ENCODE peak calls at places on chromosomes 13 and 19, in five cellular contexts. One of them, this sample, is unnamed.
A peak's percentile ranks its signal among the peaks of the same experiment; 100 is the strongest.

GRCh38 chr19:7515471-7516226 is at the start of gene ZNF358:
- DNase-seq in fibroblast of pulmonary artery: peak; percentile 63
- DNase-seq in body of pancreas: peak; percentile 74
- DNase-seq in WTC11: peak; percentile 87
- DNase-seq in colonic mucosa: peak; percentile 79
- DNase-seq in this sample: peak; percentile 60

GRCh38 chr19:39341122-39341719 is 1.0 kb upstream of the SAMD4B start:
- DNase-seq in fibroblast of pulmonary artery: no peak
- DNase-seq in body of pancreas: peak; percentile 33
- DNase-seq in WTC11: peak; percentile 29
- DNase-seq in colonic mucosa: peak; percentile 38
- DNase-seq in this sample: peak; percentile 20

GRCh38 chr13:29125934-29126424 is 305.8 kb downstream of the MTUS2 start:
- DNase-seq in fibroblast of pulmonary artery: no peak
- DNase-seq in body of pancreas: no peak
- DNase-seq in WTC11: no peak
- DNase-seq in colonic mucosa: no peak
- DNase-seq in this sample: no peak

GRCh38 chr13:20873348-20873747 is 29.2 kb downstream of the XPO4 start:
- DNase-seq in fibroblast of pulmonary artery: peak; percentile 38
- DNase-seq in body of pancreas: no peak
- DNase-seq in WTC11: no peak
- DNase-seq in colonic mucosa: no peak
- DNase-seq in this sample: no peak

GRCh38 chr19:17323973-17324327 is 10.7 kb downstream of the ANO8 start:
- DNase-seq in fibroblast of pulmonary artery: no peak
- DNase-seq in body of pancreas: no peak
- DNase-seq in WTC11: no peak
- DNase-seq in colonic mucosa: no peak
- DNase-seq in this sample: no peak

GRCh38 chr19:5627395-5627904 is 4.6 kb downstream of the SAFB start:
- DNase-seq in fibroblast of pulmonary artery: no peak
- DNase-seq in body of pancreas: peak; percentile 30
- DNase-seq in WTC11: peak; percentile 26
- DNase-seq in colonic mucosa: peak; percentile 56
- DNase-seq in this sample: no peak

GRCh38 chr13:59879281-59879680 is 284.4 kb downstream of the DIAPH3 start:
- DNase-seq in fibroblast of pulmonary artery: no peak
- DNase-seq in body of pancreas: no peak
- DNase-seq in WTC11: no peak
- DNase-seq in colonic mucosa: no peak
- DNase-seq in this sample: no peak

GRCh38 chr19:16205205-16206045 is 7.7 kb downstream of the AP1M1 start:
- DNase-seq in fibroblast of pulmonary artery: no peak
- DNase-seq in body of pancreas: no peak
- DNase-seq in WTC11: peak; percentile 5
- DNase-seq in colonic mucosa: no peak
- DNase-seq in this sample: no peak

GRCh38 chr19:39413269-39413902 is 917 bp downstream of the PLEKHG2 start:
- DNase-seq in fibroblast of pulmonary artery: peak; percentile 72
- DNase-seq in body of pancreas: no peak
- DNase-seq in WTC11: peak; percentile 65
- DNase-seq in colonic mucosa: peak; percentile 56
- DNase-seq in this sample: peak; percentile 58

GRCh38 chr13:39820606-39821005 is 165.1 kb downstream of the COG6 start:
- DNase-seq in fibroblast of pulmonary artery: no peak
- DNase-seq in body of pancreas: no peak
- DNase-seq in WTC11: no peak
- DNase-seq in colonic mucosa: no peak
- DNase-seq in this sample: no peak

GRCh38 chr19:30131246-30131645 is 189.2 kb downstream of the URI1 start:
- DNase-seq in fibroblast of pulmonary artery: no peak
- DNase-seq in body of pancreas: no peak
- DNase-seq in WTC11: no peak
- DNase-seq in colonic mucosa: no peak
- DNase-seq in this sample: no peak

GRCh38 chr13:79126706-79127105 is 279.3 kb downstream of the RBM26 start:
- DNase-seq in fibroblast of pulmonary artery: no peak
- DNase-seq in body of pancreas: no peak
- DNase-seq in WTC11: no peak
- DNase-seq in colonic mucosa: no peak
- DNase-seq in this sample: no peak

GRCh38 chr13:81048026-81048461 is 707.1 kb upstream of the SPRY2 start:
- DNase-seq in fibroblast of pulmonary artery: no peak
- DNase-seq in body of pancreas: no peak
- DNase-seq in WTC11: no peak
- DNase-seq in colonic mucosa: no peak
- DNase-seq in this sample: no peak

GRCh38 chr19:45218426-45218825 is 26.8 kb downstream of the EXOC3L2 start:
- DNase-seq in fibroblast of pulmonary artery: no peak
- DNase-seq in body of pancreas: no peak
- DNase-seq in WTC11: no peak
- DNase-seq in colonic mucosa: no peak
- DNase-seq in this sample: no peak

GRCh38 chr13:72204291-72204690 is 337.3 kb upstream of the DACH1 start:
- DNase-seq in fibroblast of pulmonary artery: peak; percentile 26
- DNase-seq in body of pancreas: no peak
- DNase-seq in WTC11: no peak
- DNase-seq in colonic mucosa: no peak
- DNase-seq in this sample: no peak

GRCh38 chr19:38583219-38583984 is 34.4 kb downstream of the MAP4K1 start:
- DNase-seq in fibroblast of pulmonary artery: no peak
- DNase-seq in body of pancreas: no peak
- DNase-seq in WTC11: no peak
- DNase-seq in colonic mucosa: no peak
- DNase-seq in this sample: no peak

GRCh38 chr13:91357613-91358383 is 10.3 kb downstream of the MIR17HG start:
- DNase-seq in fibroblast of pulmonary artery: no peak
- DNase-seq in body of pancreas: no peak
- DNase-seq in WTC11: no peak
- DNase-seq in colonic mucosa: no peak
- DNase-seq in this sample: no peak

GRCh38 chr19:13932911-13933393 is 5.3 kb downstream of the PODNL1 start:
- DNase-seq in fibroblast of pulmonary artery: no peak
- DNase-seq in body of pancreas: no peak
- DNase-seq in WTC11: peak; percentile 23
- DNase-seq in colonic mucosa: no peak
- DNase-seq in this sample: no peak

GRCh38 chr13:51175639-51176038 is 46.6 kb upstream of the FAM124A start:
- DNase-seq in fibroblast of pulmonary artery: no peak
- DNase-seq in body of pancreas: no peak
- DNase-seq in WTC11: no peak
- DNase-seq in colonic mucosa: no peak
- DNase-seq in this sample: no peak

GRCh38 chr19:7333198-7334118 is 15.3 kb upstream of the ARHGEF18 start:
- DNase-seq in fibroblast of pulmonary artery: peak; percentile 77
- DNase-seq in body of pancreas: no peak
- DNase-seq in WTC11: no peak
- DNase-seq in colonic mucosa: no peak
- DNase-seq in this sample: peak; percentile 16

GRCh38 chr13:32585625-32586021 is 629 bp upstream of the PDS5B start:
- DNase-seq in fibroblast of pulmonary artery: no peak
- DNase-seq in body of pancreas: peak; percentile 13
- DNase-seq in WTC11: no peak
- DNase-seq in colonic mucosa: peak; percentile 23
- DNase-seq in this sample: peak; percentile 1

GRCh38 chr19:3627351-3627723 is 747 bp upstream of the CACTIN start:
- DNase-seq in fibroblast of pulmonary artery: no peak
- DNase-seq in body of pancreas: no peak
- DNase-seq in WTC11: no peak
- DNase-seq in colonic mucosa: peak; percentile 35
- DNase-seq in this sample: no peak

GRCh38 chr19:12364391-12365093 is 941 bp downstream of the ZNF442 start:
- DNase-seq in fibroblast of pulmonary artery: peak; percentile 24
- DNase-seq in body of pancreas: peak; percentile 27
- DNase-seq in WTC11: peak; percentile 15
- DNase-seq in colonic mucosa: peak; percentile 29
- DNase-seq in this sample: peak; percentile 2

GRCh38 chr13:42548731-42549554 is 25.0 kb upstream of the TNFSF11 start:
- DNase-seq in fibroblast of pulmonary artery: peak; percentile 45
- DNase-seq in body of pancreas: no peak
- DNase-seq in WTC11: no peak
- DNase-seq in colonic mucosa: no peak
- DNase-seq in this sample: no peak

GRCh38 chr13:92843549-92843948 is 383.1 kb upstream of the GPC6 start:
- DNase-seq in fibroblast of pulmonary artery: peak; percentile 76
- DNase-seq in body of pancreas: no peak
- DNase-seq in WTC11: no peak
- DNase-seq in colonic mucosa: no peak
- DNase-seq in this sample: no peak

GRCh38 chr19:9956956-9957355 is 20.6 kb upstream of the OLFM2 start:
- DNase-seq in fibroblast of pulmonary artery: peak; percentile 7
- DNase-seq in body of pancreas: no peak
- DNase-seq in WTC11: no peak
- DNase-seq in colonic mucosa: no peak
- DNase-seq in this sample: no peak

GRCh38 chr13:32254416-32254815 is 60.7 kb downstream of the ZAR1L start:
- DNase-seq in fibroblast of pulmonary artery: no peak
- DNase-seq in body of pancreas: no peak
- DNase-seq in WTC11: no peak
- DNase-seq in colonic mucosa: no peak
- DNase-seq in this sample: no peak

GRCh38 chr13:69597088-69597487 is 510.5 kb upstream of the ATXN8OS start:
- DNase-seq in fibroblast of pulmonary artery: no peak
- DNase-seq in body of pancreas: no peak
- DNase-seq in WTC11: no peak
- DNase-seq in colonic mucosa: no peak
- DNase-seq in this sample: no peak

GRCh38 chr19:19418548-19419260 is 13.2 kb downstream of the GATAD2A start:
- DNase-seq in fibroblast of pulmonary artery: no peak
- DNase-seq in body of pancreas: no peak
- DNase-seq in WTC11: no peak
- DNase-seq in colonic mucosa: no peak
- DNase-seq in this sample: no peak

GRCh38 chr19:38059897-38060296 is 152.9 kb downstream of the SIPA1L3 start:
- DNase-seq in fibroblast of pulmonary artery: peak; percentile 65
- DNase-seq in body of pancreas: no peak
- DNase-seq in WTC11: no peak
- DNase-seq in colonic mucosa: no peak
- DNase-seq in this sample: no peak

GRCh38 chr13:41835871-41836270 is 125.0 kb downstream of the VWA8 start:
- DNase-seq in fibroblast of pulmonary artery: no peak
- DNase-seq in body of pancreas: no peak
- DNase-seq in WTC11: no peak
- DNase-seq in colonic mucosa: no peak
- DNase-seq in this sample: no peak

GRCh38 chr13:50123002-50123401 is 107.8 kb downstream of the KCNRG start:
- DNase-seq in fibroblast of pulmonary artery: no peak
- DNase-seq in body of pancreas: no peak
- DNase-seq in WTC11: no peak
- DNase-seq in colonic mucosa: no peak
- DNase-seq in this sample: no peak

GRCh38 chr13:20174656-20175405 is 14.0 kb upstream of the GJA3 start:
- DNase-seq in fibroblast of pulmonary artery: peak; percentile 94
- DNase-seq in body of pancreas: peak; percentile 65
- DNase-seq in WTC11: no peak
- DNase-seq in colonic mucosa: peak; percentile 70
- DNase-seq in this sample: peak; percentile 86

GRCh38 chr13:77874406-77874805 is 44.2 kb downstream of the EDNRB start:
- DNase-seq in fibroblast of pulmonary artery: peak; percentile 65
- DNase-seq in body of pancreas: no peak
- DNase-seq in WTC11: no peak
- DNase-seq in colonic mucosa: no peak
- DNase-seq in this sample: no peak

DNA sequence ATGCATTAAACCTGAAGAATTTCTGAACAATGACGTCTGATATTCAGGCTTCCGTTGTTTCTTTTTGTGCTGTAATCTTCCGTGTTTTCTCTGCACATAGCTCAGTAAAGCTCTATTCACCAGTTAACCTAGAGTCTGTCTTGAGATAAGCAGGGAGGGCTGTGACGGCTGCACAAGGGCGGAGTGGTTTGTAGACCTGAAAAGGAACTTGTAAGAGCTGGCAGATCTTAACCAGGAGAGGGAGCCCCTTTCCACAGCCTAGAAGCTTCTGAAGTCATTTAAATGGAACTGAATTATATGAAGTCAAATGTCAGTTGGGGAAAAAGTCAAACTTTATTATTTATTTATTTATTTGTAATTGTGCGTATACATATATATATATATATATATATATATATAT is 27.5 kb downstream of the DPRX start:
- DNase-seq in fibroblast of pulmonary artery: peak; percentile 3
- DNase-seq in body of pancreas: no peak
- DNase-seq in WTC11: peak; percentile 69
- DNase-seq in colonic mucosa: no peak
- DNase-seq in this sample: no peak
- TF ChIP-seq CTCF in fibroblast of pulmonary artery: no peak
- TF ChIP-seq CTCF in body of pancreas: peak; percentile 11
- TF ChIP-seq CTCF in WTC11: peak; percentile 35
- TF ChIP-seq CTCF in colonic mucosa: no peak
- TF ChIP-seq CTCF in this sample: no peak

GRCh38 chr13:36453518-36453917 is 21.2 kb downstream of the CCNA1 start:
- DNase-seq in fibroblast of pulmonary artery: peak; percentile 53
- DNase-seq in body of pancreas: no peak
- DNase-seq in WTC11: no peak
- DNase-seq in colonic mucosa: no peak
- DNase-seq in this sample: no peak
- TF ChIP-seq CTCF in fibroblast of pulmonary artery: peak; percentile 51
- TF ChIP-seq CTCF in body of pancreas: peak; percentile 14
- TF ChIP-seq CTCF in WTC11: no peak
- TF ChIP-seq CTCF in colonic mucosa: no peak
- TF ChIP-seq CTCF in this sample: no peak

GRCh38 chr19:42634409-42635232 is 39.9 kb upstream of the CEACAM8 start:
- DNase-seq in fibroblast of pulmonary artery: peak; percentile 41
- DNase-seq in body of pancreas: peak; percentile 57
- DNase-seq in WTC11: peak; percentile 64
- DNase-seq in colonic mucosa: no peak
- DNase-seq in this sample: peak; percentile 81
- TF ChIP-seq CTCF in fibroblast of pulmonary artery: peak; percentile 80
- TF ChIP-seq CTCF in body of pancreas: peak; percentile 67
- TF ChIP-seq CTCF in WTC11: peak; percentile 52
- TF ChIP-seq CTCF in colonic mucosa: peak; percentile 53
- TF ChIP-seq CTCF in this sample: peak; percentile 76

GRCh38 chr19:2026770-2027169 is 11.3 kb upstream of the BTBD2 start:
- DNase-seq in fibroblast of pulmonary artery: no peak
- DNase-seq in body of pancreas: no peak
- DNase-seq in WTC11: no peak
- DNase-seq in colonic mucosa: peak; percentile 54
- DNase-seq in this sample: no peak

GRCh38 chr19:2022289-2022688 is 6.8 kb upstream of the BTBD2 start:
- DNase-seq in fibroblast of pulmonary artery: no peak
- DNase-seq in body of pancreas: no peak
- DNase-seq in WTC11: no peak
- DNase-seq in colonic mucosa: no peak
- DNase-seq in this sample: no peak

GRCh38 chr19:2032296-2032941 is 16.9 kb upstream of the BTBD2 start:
- DNase-seq in fibroblast of pulmonary artery: peak; percentile 84
- DNase-seq in body of pancreas: peak; percentile 99
- DNase-seq in WTC11: no peak
- DNase-seq in colonic mucosa: peak; percentile 98
- DNase-seq in this sample: peak; percentile 92

GRCh38 chr19:2021453-2022140 is 6.1 kb upstream of the BTBD2 start:
- DNase-seq in fibroblast of pulmonary artery: no peak
- DNase-seq in body of pancreas: no peak
- DNase-seq in WTC11: no peak
- DNase-seq in colonic mucosa: no peak
- DNase-seq in this sample: no peak

GRCh38 chr19:2027361-2027760 is 11.8 kb upstream of the BTBD2 start:
- DNase-seq in fibroblast of pulmonary artery: peak; percentile 88
- DNase-seq in body of pancreas: no peak
- DNase-seq in WTC11: no peak
- DNase-seq in colonic mucosa: no peak
- DNase-seq in this sample: no peak
- TF ChIP-seq CTCF in fibroblast of pulmonary artery: no peak
- TF ChIP-seq CTCF in body of pancreas: peak; percentile 4
- TF ChIP-seq CTCF in WTC11: no peak
- TF ChIP-seq CTCF in colonic mucosa: no peak
- TF ChIP-seq CTCF in this sample: no peak

GRCh38 chr13:103640617-103641016 is 574.4 kb upstream of the SLC10A2 start:
- DNase-seq in fibroblast of pulmonary artery: no peak
- DNase-seq in body of pancreas: no peak
- DNase-seq in WTC11: no peak
- DNase-seq in colonic mucosa: no peak
- DNase-seq in this sample: no peak
- TF ChIP-seq CTCF in fibroblast of pulmonary artery: no peak
- TF ChIP-seq CTCF in body of pancreas: no peak
- TF ChIP-seq CTCF in WTC11: no peak
- TF ChIP-seq CTCF in colonic mucosa: no peak
- TF ChIP-seq CTCF in this sample: no peak